ENCODE peak calls at places on chromosomes 16 and 17, in eight cellular contexts. L is dorsolateral prefrontal cortex, A is kidney epithelial cell, Z is cardiac muscle cell, Y is lung, Q is BE2C, X is fibroblast of lung, V is OCI-LY7. B is an unnamed sample.

GRCh38 chr17:80349437-80350160 is 65.4 kb upstream of the ENDOV start:
- DNase-seq in Y (no peak), A (no peak), X (no peak), Q (no peak), L (no peak), V (no peak), Z (no peak), B (no peak)

GRCh38 chr17:54844262-54844661 is 56.4 kb upstream of the TOM1L1 start:
- DNase-seq in Y (no peak), Z (no peak), V (no peak), X (no peak), Q (no peak), L (no peak), A (no peak), B (no peak)

GRCh38 chr17:51305182-51305581 is 44.8 kb downstream of the UTP18 start:
- DNase-seq in V (no peak), Z (no peak), X (no peak), A (no peak), Q (no peak), Y (no peak), L (no peak), B (no peak)

GRCh38 chr17:80859004-80859941 is 132.4 kb upstream of the CHMP6 start:
- DNase-seq in X (peak; percentile 97), A (no peak), Z (peak; percentile 88), V (no peak), Y (peak; percentile 54), L (peak; percentile 70), Q (peak; percentile 66), B (peak; percentile 89)

GRCh38 chr16:70588565-70588964 is 57.8 kb upstream of the IL34 start:
- DNase-seq in X (peak; percentile 53), Y (no peak), Z (peak; percentile 56), L (no peak), Q (no peak), A (no peak), V (no peak), B (peak; percentile 26)

GRCh38 chr17:80474933-80475915 is 1.2 kb downstream of the NPTX1 start:
- DNase-seq in V (no peak), Z (no peak), Y (no peak), X (no peak), Q (no peak), A (no peak), L (no peak), B (no peak)

GRCh38 chr16:11224894-11225676 is 30.9 kb downstream of the SOCS1 start:
- DNase-seq in X (no peak), V (peak; percentile 86), Z (no peak), A (no peak), Y (no peak), L (no peak), Q (no peak), B (no peak)

GRCh38 chr17:29682054-29682453 is 59.3 kb upstream of the CORO6 start:
- DNase-seq in X (no peak), A (no peak), Q (no peak), L (no peak), Y (no peak), Z (no peak), V (peak; percentile 78), B (no peak)

GRCh38 chr16:22192261-22193133 is 13.6 kb upstream of the EEF2K start:
- DNase-seq in A (no peak), V (peak; percentile 35), L (peak; percentile 33), Z (peak; percentile 98), Y (peak; percentile 82), Q (peak; percentile 41), X (peak; percentile 99), B (peak; percentile 95)

GRCh38 chr17:81854974-81855774 is 5.2 kb downstream of the P4HB start:
- DNase-seq in X (no peak), Q (no peak), A (no peak), L (no peak), V (no peak), Y (no peak), Z (no peak), B (no peak)

GRCh38 chr16:22694887-22695382 is 119.0 kb upstream of the HS3ST2 start:
- DNase-seq in V (no peak), A (no peak), X (peak; percentile 70), Y (no peak), Q (no peak), Z (peak; percentile 48), L (no peak), B (peak; percentile 84)

GRCh38 chr16:29844575-29845331 is 18.3 kb downstream of the CDIPT start:
- DNase-seq in Y (peak; percentile 76), Z (peak; percentile 85), Q (no peak), V (no peak), X (peak; percentile 47), L (no peak), A (no peak), B (no peak)

GRCh38 chr16:1871974-1872635 is at the start of gene MEIOB:
- DNase-seq in Y (peak; percentile 55), V (no peak), Z (peak; percentile 24), A (no peak), Q (peak; percentile 83), X (no peak), L (no peak), B (peak; percentile 6)

GRCh38 chr17:82648761-82649474 is 674 bp upstream of the WDR45B start:
- DNase-seq in L (no peak), X (no peak), A (no peak), Q (peak; percentile 73), Z (no peak), V (peak; percentile 77), Y (peak; percentile 47), B (no peak)

GRCh38 chr16:57422026-57422944 is 17.7 kb downstream of the CCL17 start:
- DNase-seq in V (peak; percentile 23), X (peak; percentile 85), Z (peak; percentile 82), L (no peak), Q (peak; percentile 75), A (no peak), Y (no peak), B (peak; percentile 68)

GRCh38 chr16:69310479-69311114 is 553 bp upstream of the VPS4A start:
- DNase-seq in L (no peak), V (no peak), Z (no peak), Q (no peak), Y (no peak), X (no peak), A (no peak), B (no peak)

GRCh38 chr16:69309316-69309715 is 1.8 kb upstream of the VPS4A start:
- DNase-seq in A (no peak), X (no peak), L (no peak), Q (no peak), Z (no peak), Y (no peak), V (no peak), B (no peak)

GRCh38 chr16:69313469-69313868 is 2.3 kb downstream of the VPS4A start:
- DNase-seq in L (no peak), Y (no peak), V (no peak), Z (no peak), Q (no peak), A (no peak), X (no peak), B (no peak)

GRCh38 chr16:69311533-69312388 is 611 bp downstream of the VPS4A start:
- DNase-seq in V (peak; percentile 67), Y (no peak), X (peak; percentile 15), A (no peak), Q (peak; percentile 50), L (no peak), Z (peak; percentile 32), B (peak; percentile 27)

DNA sequence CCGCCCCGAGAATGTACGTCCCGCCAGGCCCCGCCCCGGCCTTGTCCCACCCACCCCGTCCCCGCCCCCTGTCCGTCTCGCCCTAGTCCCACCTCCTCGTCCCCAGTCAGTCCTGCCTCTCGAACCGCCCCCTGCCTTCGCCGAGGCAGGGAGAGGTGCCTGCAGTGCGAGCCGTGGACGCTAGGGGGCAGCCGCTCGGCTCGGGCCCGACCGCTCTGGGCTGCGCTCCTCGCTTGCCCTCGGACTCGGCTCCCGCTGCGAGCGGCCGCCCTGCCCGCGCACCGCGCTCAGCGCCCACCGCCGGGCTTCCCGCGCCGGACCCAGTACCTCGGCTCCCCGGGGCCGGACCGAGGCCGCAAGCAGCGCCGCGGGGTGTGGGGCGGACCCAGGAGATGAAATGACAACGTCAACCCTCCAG is at the start of gene VPS4A:
- DNase-seq in X (peak; percentile 96), A (peak; percentile 71), Z (peak; percentile 98), V (peak; percentile 97), Y (peak; percentile 96), L (peak; percentile 91), Q (peak; percentile 97), B (peak; percentile 97)
- TF ChIP-seq CTCF in X (peak; percentile 61), A (peak; percentile 74), Z (peak; percentile 69), V (peak; percentile 72), Y (peak; percentile 97), L (peak; percentile 89), Q (peak; percentile 69), B (peak; percentile 89)

GRCh38 chr16:79132745-79133144 is 467.8 kb downstream of the MAF start:
- DNase-seq in Q (no peak), V (no peak), Z (no peak), Y (peak; percentile 34), L (no peak), A (no peak), X (peak; percentile 6), B (no peak)
- H3K4me3 ChIP-seq in Q (no peak overlapping the region), V (no peak overlapping the region), Z (no peak overlapping the region), Y (no peak overlapping the region), L (no peak overlapping the region), A (no peak overlapping the region), X (no peak overlapping the region), B (no peak overlapping the region)

GRCh38 chr16:77866769-77867168 is 78.4 kb downstream of the VAT1L start:
- DNase-seq in X (no peak), Y (no peak), V (no peak), Z (no peak), Q (no peak), L (no peak), A (no peak), B (no peak)
- TF ChIP-seq CTCF in X (no peak), Y (no peak), V (no peak), Z (no peak), Q (no peak), L (no peak), A (no peak), B (no peak)

DNA sequence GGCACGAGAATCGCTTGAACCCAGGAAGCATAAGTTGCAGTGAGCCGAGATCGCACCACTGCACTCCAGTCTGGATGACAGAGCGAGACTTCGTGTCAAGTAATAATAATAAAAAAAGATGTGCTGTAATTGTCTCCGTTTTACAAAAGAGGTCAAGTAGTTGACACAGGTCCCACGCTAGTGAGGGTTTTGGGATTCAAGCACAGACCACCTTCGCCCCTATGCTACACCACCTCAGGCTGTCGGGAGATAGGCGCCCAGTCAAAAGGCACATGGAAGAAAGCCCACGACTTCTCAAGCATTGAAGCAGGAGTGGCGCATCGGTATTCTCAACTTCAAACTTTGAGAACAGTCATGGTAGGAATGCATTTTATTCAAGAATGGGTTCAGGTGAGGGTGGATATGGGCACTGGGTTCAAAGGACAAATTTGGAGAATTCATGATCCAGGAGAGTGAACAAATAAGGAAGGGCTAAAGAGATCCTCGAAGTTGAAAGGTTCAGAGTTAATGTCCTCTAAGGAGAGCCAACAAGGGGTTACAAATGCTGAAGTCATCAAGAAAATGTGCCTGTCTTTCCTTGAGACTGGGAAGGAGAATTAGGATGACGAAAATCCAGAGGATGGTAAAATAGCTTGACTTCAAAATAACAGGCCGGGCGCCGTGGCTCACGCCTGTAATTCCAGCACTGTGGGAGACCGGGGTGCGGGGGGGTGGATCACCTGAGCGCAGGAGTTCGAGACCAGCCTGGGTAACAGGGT is 1.4 kb upstream of the AMZ2 start:
- DNase-seq in V (no peak), A (no peak), L (no peak), X (no peak), Y (no peak), Z (no peak), Q (no peak), B (no peak)
- H3K4me3 ChIP-seq in V (peak overlapping the region; percentile 80), A (no peak overlapping the region), L (no peak overlapping the region), X (peak overlapping the region; percentile 74), Y (no peak overlapping the region), Z (peak overlapping the region; percentile 89), Q (no peak overlapping the region), B (no peak overlapping the region)